ENCODE peak calls at places on chromosomes 2 and 18, in six cellular contexts. One of them, this sample, is unnamed.

GRCh38 chr2:27681844-27682243 is 18.2 kb downstream of the SLC4A1AP start:
- DNase-seq in right cardiac atrium: no peak
- DNase-seq in CD8-positive, alpha-beta T cell: no peak
- DNase-seq in tibial artery: no peak
- DNase-seq in lower lobe of right lung: no peak
- DNase-seq in GM23248: peak; percentile 81
- DNase-seq in this sample: no peak

GRCh38 chr2:234632527-234633391 is 135.9 kb upstream of the ARL4C start:
- DNase-seq in CD8-positive, alpha-beta T cell: no peak
- DNase-seq in tibial artery: no peak
- DNase-seq in lower lobe of right lung: no peak
- DNase-seq in GM23248: peak; percentile 7
- DNase-seq in right cardiac atrium: no peak
- DNase-seq in this sample: no peak

GRCh38 chr2:109448946-109449788 is 164.6 kb downstream of the SEPTIN10 start:
- DNase-seq in GM23248: no peak
- DNase-seq in CD8-positive, alpha-beta T cell: no peak
- DNase-seq in tibial artery: no peak
- DNase-seq in lower lobe of right lung: no peak
- DNase-seq in right cardiac atrium: peak; percentile 75
- DNase-seq in this sample: no peak

GRCh38 chr2:101864426-101864825 is 127.3 kb upstream of the IL1R2 start:
- DNase-seq in CD8-positive, alpha-beta T cell: no peak
- DNase-seq in tibial artery: no peak
- DNase-seq in lower lobe of right lung: no peak
- DNase-seq in right cardiac atrium: no peak
- DNase-seq in GM23248: no peak
- DNase-seq in this sample: no peak

GRCh38 chr2:194252127-194252526 is 1404.9 kb upstream of the SLC39A10 start:
- DNase-seq in lower lobe of right lung: no peak
- DNase-seq in GM23248: no peak
- DNase-seq in right cardiac atrium: no peak
- DNase-seq in CD8-positive, alpha-beta T cell: no peak
- DNase-seq in tibial artery: no peak
- DNase-seq in this sample: no peak

GRCh38 chr18:27413495-27414401 is 228.6 kb upstream of the CHST9 start:
- DNase-seq in CD8-positive, alpha-beta T cell: no peak
- DNase-seq in tibial artery: peak; percentile 49
- DNase-seq in right cardiac atrium: no peak
- DNase-seq in lower lobe of right lung: no peak
- DNase-seq in GM23248: peak; percentile 64
- DNase-seq in this sample: no peak

GRCh38 chr2:25470792-25471191 is 129.1 kb upstream of the DNMT3A start:
- DNase-seq in tibial artery: no peak
- DNase-seq in lower lobe of right lung: no peak
- DNase-seq in right cardiac atrium: no peak
- DNase-seq in CD8-positive, alpha-beta T cell: no peak
- DNase-seq in GM23248: no peak
- DNase-seq in this sample: no peak

GRCh38 chr2:7009207-7009911 is 92.1 kb downstream of the RNF144A start:
- DNase-seq in right cardiac atrium: no peak
- DNase-seq in GM23248: peak; percentile 4
- DNase-seq in lower lobe of right lung: no peak
- DNase-seq in CD8-positive, alpha-beta T cell: no peak
- DNase-seq in tibial artery: no peak
- DNase-seq in this sample: no peak

GRCh38 chr18:25560369-25560768 is 208.4 kb upstream of the ZNF521 start:
- DNase-seq in GM23248: peak; percentile 7
- DNase-seq in right cardiac atrium: no peak
- DNase-seq in lower lobe of right lung: no peak
- DNase-seq in tibial artery: no peak
- DNase-seq in CD8-positive, alpha-beta T cell: no peak
- DNase-seq in this sample: no peak

GRCh38 chr2:126748929-126749518 is 93.1 kb downstream of the GYPC start:
- DNase-seq in tibial artery: no peak
- DNase-seq in CD8-positive, alpha-beta T cell: no peak
- DNase-seq in right cardiac atrium: no peak
- DNase-seq in lower lobe of right lung: no peak
- DNase-seq in GM23248: no peak
- DNase-seq in this sample: no peak

GRCh38 chr2:106614511-106615291 is 127.5 kb downstream of the CD8B2 start:
- DNase-seq in GM23248: no peak
- DNase-seq in right cardiac atrium: no peak
- DNase-seq in lower lobe of right lung: no peak
- DNase-seq in tibial artery: no peak
- DNase-seq in CD8-positive, alpha-beta T cell: no peak
- DNase-seq in this sample: no peak

GRCh38 chr2:677056-677949 is at the start of gene TMEM18:
- DNase-seq in CD8-positive, alpha-beta T cell: no peak
- DNase-seq in GM23248: peak; percentile 100
- DNase-seq in lower lobe of right lung: peak; percentile 89
- DNase-seq in right cardiac atrium: peak; percentile 99
- DNase-seq in tibial artery: peak; percentile 95
- DNase-seq in this sample: peak; percentile 99

GRCh38 chr18:79687806-79688205 is 8.2 kb downstream of the CTDP1 start:
- DNase-seq in tibial artery: no peak
- DNase-seq in GM23248: peak; percentile 42
- DNase-seq in CD8-positive, alpha-beta T cell: no peak
- DNase-seq in right cardiac atrium: no peak
- DNase-seq in lower lobe of right lung: no peak
- DNase-seq in this sample: no peak

GRCh38 chr2:48415765-48416515 is 114.0 kb upstream of the STON1 start:
- DNase-seq in GM23248: peak; percentile 6
- DNase-seq in right cardiac atrium: no peak
- DNase-seq in lower lobe of right lung: no peak
- DNase-seq in tibial artery: no peak
- DNase-seq in CD8-positive, alpha-beta T cell: no peak
- DNase-seq in this sample: no peak

GRCh38 chr2:226118471-226119429 is 680.9 kb downstream of the IRS1 start:
- DNase-seq in lower lobe of right lung: no peak
- DNase-seq in GM23248: peak; percentile 94
- DNase-seq in tibial artery: peak; percentile 49
- DNase-seq in right cardiac atrium: no peak
- DNase-seq in CD8-positive, alpha-beta T cell: no peak
- DNase-seq in this sample: no peak

GRCh38 chr2:124607679-124608078 is 582.6 kb downstream of the CNTNAP5 start:
- DNase-seq in tibial artery: no peak
- DNase-seq in right cardiac atrium: no peak
- DNase-seq in CD8-positive, alpha-beta T cell: no peak
- DNase-seq in lower lobe of right lung: no peak
- DNase-seq in GM23248: no peak
- DNase-seq in this sample: no peak

GRCh38 chr18:54080854-54081253 is 143.6 kb downstream of the MBD2 start:
- DNase-seq in GM23248: peak; percentile 13
- DNase-seq in tibial artery: no peak
- DNase-seq in CD8-positive, alpha-beta T cell: no peak
- DNase-seq in lower lobe of right lung: no peak
- DNase-seq in right cardiac atrium: no peak
- DNase-seq in this sample: no peak

GRCh38 chr2:40039543-40039942 is 260.5 kb upstream of the THUMPD2 start:
- DNase-seq in GM23248: peak; percentile 51
- DNase-seq in tibial artery: no peak
- DNase-seq in lower lobe of right lung: no peak
- DNase-seq in right cardiac atrium: no peak
- DNase-seq in CD8-positive, alpha-beta T cell: no peak
- DNase-seq in this sample: peak; percentile 39

GRCh38 chr2:96869824-96870630 is at the start of gene SEMA4C:
- DNase-seq in CD8-positive, alpha-beta T cell: peak; percentile 83
- DNase-seq in lower lobe of right lung: peak; percentile 70
- DNase-seq in right cardiac atrium: peak; percentile 92
- DNase-seq in GM23248: peak; percentile 75
- DNase-seq in tibial artery: peak; percentile 68
- DNase-seq in this sample: peak; percentile 67

GRCh38 chr18:54358495-54358793 is 738 bp downstream of the C18orf54 start:
- DNase-seq in right cardiac atrium: peak; percentile 52
- DNase-seq in tibial artery: peak; percentile 20
- DNase-seq in GM23248: peak; percentile 49
- DNase-seq in CD8-positive, alpha-beta T cell: no peak
- DNase-seq in lower lobe of right lung: no peak
- DNase-seq in this sample: no peak

GRCh38 chr18:75072672-75073371 is 136.1 kb downstream of the PTGR3 start:
- DNase-seq in lower lobe of right lung: no peak
- DNase-seq in CD8-positive, alpha-beta T cell: no peak
- DNase-seq in right cardiac atrium: no peak
- DNase-seq in tibial artery: no peak
- DNase-seq in GM23248: no peak
- DNase-seq in this sample: no peak

GRCh38 chr18:7464245-7464966 is 102.7 kb upstream of the PTPRM start:
- DNase-seq in right cardiac atrium: no peak
- DNase-seq in GM23248: no peak
- DNase-seq in lower lobe of right lung: no peak
- DNase-seq in tibial artery: no peak
- DNase-seq in CD8-positive, alpha-beta T cell: no peak
- DNase-seq in this sample: no peak

GRCh38 chr2:142220901-142221300 is 90.1 kb upstream of the LRP1B start:
- DNase-seq in tibial artery: no peak
- DNase-seq in CD8-positive, alpha-beta T cell: no peak
- DNase-seq in GM23248: no peak
- DNase-seq in lower lobe of right lung: no peak
- DNase-seq in right cardiac atrium: peak; percentile 50
- DNase-seq in this sample: no peak

GRCh38 chr2:215973111-215973792 is 40.1 kb downstream of the MREG start:
- DNase-seq in tibial artery: no peak
- DNase-seq in GM23248: no peak
- DNase-seq in CD8-positive, alpha-beta T cell: no peak
- DNase-seq in lower lobe of right lung: no peak
- DNase-seq in right cardiac atrium: no peak
- DNase-seq in this sample: no peak

GRCh38 chr18:56459451-56459777 is 179.0 kb downstream of the TXNL1 start:
- DNase-seq in right cardiac atrium: peak; percentile 47
- DNase-seq in tibial artery: no peak
- DNase-seq in GM23248: no peak
- DNase-seq in lower lobe of right lung: no peak
- DNase-seq in CD8-positive, alpha-beta T cell: no peak
- DNase-seq in this sample: no peak

GRCh38 chr18:35376393-35376741 is 770 bp downstream of the ZNF396 start:
- DNase-seq in right cardiac atrium: peak; percentile 73
- DNase-seq in GM23248: no peak
- DNase-seq in lower lobe of right lung: peak; percentile 73
- DNase-seq in tibial artery: no peak
- DNase-seq in CD8-positive, alpha-beta T cell: peak; percentile 52
- DNase-seq in this sample: no peak

GRCh38 chr2:25979006-25979405 is 3.3 kb downstream of the KIF3C start:
- DNase-seq in tibial artery: no peak
- DNase-seq in CD8-positive, alpha-beta T cell: no peak
- DNase-seq in lower lobe of right lung: no peak
- DNase-seq in GM23248: peak; percentile 44
- DNase-seq in right cardiac atrium: no peak
- DNase-seq in this sample: no peak

GRCh38 chr2:241868661-241869081 is 858 bp upstream of the RTP5 start:
- DNase-seq in CD8-positive, alpha-beta T cell: no peak
- DNase-seq in lower lobe of right lung: no peak
- DNase-seq in tibial artery: no peak
- DNase-seq in right cardiac atrium: no peak
- DNase-seq in GM23248: no peak
- DNase-seq in this sample: no peak
- H3K27me3 ChIP-seq in CD8-positive, alpha-beta T cell: no peaks in the 10 kb centered on the region
- H3K27me3 ChIP-seq in lower lobe of right lung: peaks cover 26% of the 10 kb centered on the region
- H3K27me3 ChIP-seq in tibial artery: no peaks in the 10 kb centered on the region
- H3K27me3 ChIP-seq in right cardiac atrium: no peaks in the 10 kb centered on the region
- H3K27me3 ChIP-seq in GM23248: peaks cover 16% of the 10 kb centered on the region
- H3K27me3 ChIP-seq in this sample: no peaks in the 10 kb centered on the region

DNA sequence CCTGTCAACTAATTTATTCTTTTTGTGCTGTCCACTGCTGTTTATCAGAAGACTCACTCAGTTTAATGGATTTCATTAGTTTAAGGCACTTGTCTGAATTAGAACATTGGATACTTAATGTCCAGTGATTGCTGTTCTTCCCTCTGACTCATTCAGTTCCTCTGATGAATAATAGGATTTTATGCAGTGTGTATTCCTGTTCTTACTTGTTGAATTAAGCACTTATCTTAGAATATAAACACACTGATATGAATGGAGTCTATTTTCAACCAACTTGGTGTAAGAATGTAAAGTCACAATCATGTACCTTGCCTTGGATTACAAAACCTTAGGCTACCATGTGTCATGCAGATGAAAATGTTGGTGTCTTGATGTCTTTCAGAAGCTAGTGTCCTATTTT is 87.0 kb upstream of the PROKR1 start:
- DNase-seq in lower lobe of right lung: no peak
- DNase-seq in CD8-positive, alpha-beta T cell: no peak
- DNase-seq in right cardiac atrium: no peak
- DNase-seq in tibial artery: no peak
- DNase-seq in GM23248: no peak
- DNase-seq in this sample: no peak
- H3K27ac ChIP-seq in lower lobe of right lung: no peak overlapping the region
- H3K27ac ChIP-seq in CD8-positive, alpha-beta T cell: no peak overlapping the region
- H3K27ac ChIP-seq in right cardiac atrium: no peak overlapping the region
- H3K27ac ChIP-seq in tibial artery: no peak overlapping the region
- H3K27ac ChIP-seq in GM23248: no peak overlapping the region
- H3K27ac ChIP-seq in this sample: no peak overlapping the region

GRCh38 chr2:108393197-108393596 is 15.4 kb downstream of the SULT1C4 start:
- DNase-seq in right cardiac atrium: no peak
- DNase-seq in lower lobe of right lung: no peak
- DNase-seq in tibial artery: no peak
- DNase-seq in GM23248: no peak
- DNase-seq in CD8-positive, alpha-beta T cell: no peak
- DNase-seq in this sample: no peak

GRCh38 chr2:108396845-108397244 is 19.1 kb downstream of the SULT1C4 start:
- DNase-seq in GM23248: peak; percentile 66
- DNase-seq in CD8-positive, alpha-beta T cell: no peak
- DNase-seq in tibial artery: no peak
- DNase-seq in right cardiac atrium: no peak
- DNase-seq in lower lobe of right lung: no peak
- DNase-seq in this sample: no peak

GRCh38 chr2:108392029-108392428 is 14.3 kb downstream of the SULT1C4 start:
- DNase-seq in CD8-positive, alpha-beta T cell: no peak
- DNase-seq in GM23248: no peak
- DNase-seq in lower lobe of right lung: no peak
- DNase-seq in right cardiac atrium: no peak
- DNase-seq in tibial artery: no peak
- DNase-seq in this sample: no peak

GRCh38 chr2:108399479-108399878 is 21.7 kb downstream of the SULT1C4 start:
- DNase-seq in right cardiac atrium: no peak
- DNase-seq in GM23248: peak; percentile 31
- DNase-seq in CD8-positive, alpha-beta T cell: no peak
- DNase-seq in lower lobe of right lung: no peak
- DNase-seq in tibial artery: no peak
- DNase-seq in this sample: no peak

DNA sequence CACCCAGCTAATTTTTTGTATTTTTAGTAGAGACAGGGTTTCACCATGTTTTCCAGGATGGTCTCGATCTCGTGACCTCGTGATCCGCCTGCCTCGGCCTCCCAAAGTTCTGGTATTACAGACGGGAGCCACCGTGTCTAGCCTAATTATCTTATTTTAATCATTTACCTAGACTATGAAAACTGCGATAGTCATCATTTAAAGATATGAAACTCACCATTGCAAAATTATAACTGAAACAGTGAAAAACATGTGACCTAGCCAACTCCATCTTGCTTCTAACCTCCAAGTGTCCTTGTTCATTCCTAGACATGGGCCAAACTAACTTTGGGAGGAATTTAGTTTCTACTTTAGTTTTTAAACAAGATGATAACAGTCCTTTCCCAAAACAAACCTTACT is 17.4 kb downstream of the SULT1C4 start:
- DNase-seq in CD8-positive, alpha-beta T cell: no peak
- DNase-seq in lower lobe of right lung: no peak
- DNase-seq in GM23248: no peak
- DNase-seq in tibial artery: no peak
- DNase-seq in right cardiac atrium: no peak
- DNase-seq in this sample: no peak
- H3K9me3 ChIP-seq in CD8-positive, alpha-beta T cell: peaks cover 4% of the 10 kb centered on the region
- H3K9me3 ChIP-seq in lower lobe of right lung: peaks cover 40% of the 10 kb centered on the region
- H3K9me3 ChIP-seq in GM23248: no peaks in the 10 kb centered on the region
- H3K9me3 ChIP-seq in tibial artery: no peaks in the 10 kb centered on the region
- H3K9me3 ChIP-seq in right cardiac atrium: peaks cover 6% of the 10 kb centered on the region
- H3K9me3 ChIP-seq in this sample: peaks cover 29% of the 10 kb centered on the region

GRCh38 chr2:16525265-16525887 is 140.3 kb downstream of the CYRIA start:
- DNase-seq in right cardiac atrium: no peak
- DNase-seq in CD8-positive, alpha-beta T cell: no peak
- DNase-seq in GM23248: no peak
- DNase-seq in lower lobe of right lung: no peak
- DNase-seq in tibial artery: peak; percentile 36
- DNase-seq in this sample: no peak
- H3K27me3 ChIP-seq in right cardiac atrium: no peaks in the 10 kb centered on the region
- H3K27me3 ChIP-seq in CD8-positive, alpha-beta T cell: no peaks in the 10 kb centered on the region
- H3K27me3 ChIP-seq in GM23248: no peaks in the 10 kb centered on the region
- H3K27me3 ChIP-seq in lower lobe of right lung: no peaks in the 10 kb centered on the region
- H3K27me3 ChIP-seq in tibial artery: no peaks in the 10 kb centered on the region
- H3K27me3 ChIP-seq in this sample: no peaks in the 10 kb centered on the region

This sample was measured in CD4-positive, CD25-positive, alpha-beta regulatory T cell.